ENCODE peak calls at places on chromosome 4, in four cellular contexts. Y, G, P and C are unnamed samples.

GRCh38 chr4:82864336-82865001 is 26.5 kb downstream of the SEC31A start:
- DNase-seq in Y (no peak), G (no peak), P (no peak), C (no peak)

GRCh38 chr4:169047967-169048366 is 37.9 kb upstream of the CBR4 start:
- DNase-seq in Y (no peak), G (no peak), P (no peak), C (no peak)

GRCh38 chr4:5892321-5893012 is 419 bp downstream of the CRMP1 start:
- DNase-seq in Y (no peak), G (no peak), P (no peak), C (peak)

GRCh38 chr4:107719211-107719926 is 665 bp downstream of the PAPSS1 start:
- DNase-seq in Y (no peak), G (peak), P (no peak), C (no peak)

GRCh38 chr4:30968926-30969325 is 248.8 kb downstream of the PCDH7 start:
- DNase-seq in Y (no peak), G (no peak), P (no peak), C (no peak)

GRCh38 chr4:102387552-102388150 is 42.4 kb upstream of the SLC39A8 start:
- DNase-seq in Y (no peak), G (no peak), P (no peak), C (no peak)

GRCh38 chr4:112813790-112814189 is 176.8 kb downstream of the LARP7 start:
- DNase-seq in Y (no peak), G (no peak), P (no peak), C (no peak)

GRCh38 chr4:73589887-73590801 is 30.1 kb downstream of the RASSF6 start:
- DNase-seq in Y (no peak), G (no peak), P (peak), C (no peak)

GRCh38 chr4:104205116-104205515 is 289.6 kb downstream of the CXXC4 start:
- DNase-seq in Y (no peak), G (no peak), P (peak), C (no peak)

GRCh38 chr4:159016527-159017137 is 86.2 kb upstream of the RAPGEF2 start:
- DNase-seq in Y (no peak), G (no peak), P (no peak), C (no peak)

GRCh38 chr4:8274772-8275241 is 5.3 kb downstream of the HTRA3 start:
- DNase-seq in Y (no peak), G (peak), P (no peak), C (no peak)

GRCh38 chr4:77669911-77670590 is 64.4 kb downstream of the CXCL13 start:
- DNase-seq in Y (no peak), G (no peak), P (no peak), C (no peak)

GRCh38 chr4:183848762-183849161 is 56.3 kb upstream of the STOX2 start:
- DNase-seq in Y (no peak), G (no peak), P (no peak), C (no peak)

GRCh38 chr4:37434469-37434868 is 189.9 kb downstream of the NWD2 start:
- DNase-seq in Y (no peak), G (no peak), P (no peak), C (no peak)

GRCh38 chr4:103918214-103918613 is 198.4 kb upstream of the TACR3 start:
- DNase-seq in Y (no peak), G (no peak), P (no peak), C (no peak)

GRCh38 chr4:81040175-81040659 is 9.7 kb downstream of the BMP3 start:
- DNase-seq in Y (no peak), G (no peak), P (peak), C (peak)

GRCh38 chr4:102707150-102707549 is 53.6 kb downstream of the MANBA start:
- DNase-seq in Y (no peak), G (no peak), P (no peak), C (no peak)

GRCh38 chr4:72984351-72984750 is 85.2 kb downstream of the COX18 start:
- DNase-seq in Y (no peak), G (no peak), P (no peak), C (no peak)

GRCh38 chr4:6224725-6225124 is 24.4 kb upstream of the JAKMIP1 start:
- DNase-seq in Y (no peak), G (no peak), P (no peak), C (no peak)

GRCh38 chr4:31411606-31412005 is 691.4 kb downstream of the PCDH7 start:
- DNase-seq in Y (no peak), G (no peak), P (no peak), C (no peak)

GRCh38 chr4:73021634-73022033 is 47.9 kb downstream of the COX18 start:
- DNase-seq in Y (no peak), G (no peak), P (no peak), C (no peak)

GRCh38 chr4:67161311-67161710 is 384.0 kb downstream of the CENPC start:
- DNase-seq in Y (no peak), G (no peak), P (no peak), C (no peak)

GRCh38 chr4:110618091-110619000 is 4.5 kb downstream of the PITX2 start:
- DNase-seq in Y (no peak), G (peak), P (no peak), C (no peak)